ENCODE peak calls at places on chromosomes 12 and 14, in seven cellular contexts. S, H, V, U, C, E and L are unnamed samples.

GRCh38 chr12:53078425-53079225 is 565 bp downstream of the SPRYD3 start:
- DNase-seq in U (no peak), C (peak; percentile 51), H (no peak), E (no peak), S (no peak), V (no peak), L (no peak)

GRCh38 chr12:106227641-106228319 is 20.0 kb downstream of the CKAP4 start:
- DNase-seq in U (no peak), V (peak; percentile 61), S (no peak), C (peak; percentile 52), E (no peak), H (peak; percentile 55), L (no peak)

GRCh38 chr14:73283592-73284379 is 46.5 kb downstream of the PAPLN start:
- DNase-seq in U (peak; percentile 76), H (no peak), V (no peak), C (peak; percentile 26), E (peak; percentile 25), S (no peak), L (no peak)

GRCh38 chr12:24270464-24270863 is 321.0 kb upstream of the SOX5 start:
- DNase-seq in V (no peak), C (no peak), S (no peak), H (no peak), E (no peak), U (no peak), L (no peak)

GRCh38 chr12:4280351-4281163 is 7.0 kb downstream of the CCND2 start:
- DNase-seq in H (no peak), U (peak; percentile 32), S (no peak), C (no peak), V (no peak), E (no peak), L (no peak)

GRCh38 chr12:130186101-130186465 is 23.8 kb downstream of the FZD10 start:
- DNase-seq in H (no peak), C (no peak), S (no peak), E (no peak), U (no peak), V (no peak), L (no peak)

GRCh38 chr14:95258754-95259593 is 60.7 kb downstream of the CLMN start:
- DNase-seq in H (no peak), E (no peak), S (no peak), C (no peak), U (no peak), V (no peak), L (no peak)

GRCh38 chr12:33609910-33610309 is 170.3 kb upstream of the SYT10 start:
- DNase-seq in S (no peak), H (no peak), U (no peak), V (no peak), C (no peak), E (no peak), L (no peak)

GRCh38 chr12:19421503-19422282 is 17.6 kb upstream of the AEBP2 start:
- DNase-seq in V (no peak), C (no peak), U (no peak), H (no peak), S (no peak), E (no peak), L (no peak)

GRCh38 chr12:11500222-11500860 is 105.0 kb upstream of the PRB2 start:
- DNase-seq in H (peak; percentile 65), C (peak; percentile 46), V (peak; percentile 74), S (peak; percentile 99), E (peak; percentile 69), U (peak; percentile 97), L (peak; percentile 64)

GRCh38 chr14:64266206-64266605 is 28.0 kb downstream of the ESR2 start:
- DNase-seq in U (no peak), S (no peak), H (no peak), E (no peak), V (no peak), C (peak; percentile 45), L (no peak)

GRCh38 chr12:79988368-79988767 is 53.5 kb upstream of the PPP1R12A start:
- DNase-seq in C (peak; percentile 43), E (no peak), H (no peak), V (no peak), S (no peak), U (no peak), L (no peak)

GRCh38 chr14:64765740-64766302 is 61.6 kb downstream of the PLEKHG3 start:
- DNase-seq in E (no peak), C (no peak), V (no peak), U (no peak), S (no peak), H (no peak), L (no peak)

GRCh38 chr12:59382678-59383425 is 213.0 kb upstream of the SLC16A7 start:
- DNase-seq in V (no peak), U (no peak), S (no peak), H (no peak), C (peak; percentile 57), E (no peak), L (no peak)